ENCODE peak calls at places on chromosomes 16 and 17, in four cellular contexts. V is CD4-positive, alpha-beta T cell; U is esophagus squamous epithelium; C is GM10248. A is an unnamed sample.

GRCh38 chr17:14355556-14355955 is 54.7 kb downstream of the HS3ST3B1 start:
- DNase-seq in U (no peak), V (no peak), C (no peak), A (no peak)

GRCh38 chr16:87056083-87056482 is 261.1 kb downstream of the C16orf95 start:
- DNase-seq in V (no peak), C (no peak), U (no peak), A (no peak)

GRCh38 chr16:4556112-4556511 is at the start of gene C16orf96:
- DNase-seq in V (no peak), U (no peak), C (peak; percentile 5), A (no peak)

GRCh38 chr16:50538411-50539052 is 9.7 kb upstream of the NKD1 start:
- DNase-seq in U (no peak), C (no peak), V (no peak), A (no peak)

GRCh38 chr16:64626771-64627170 is 495.1 kb downstream of the CDH11 start:
- DNase-seq in V (no peak), U (no peak), C (no peak), A (no peak)

GRCh38 chr17:40499551-40500189 is 1.8 kb downstream of the TNS4 start:
- DNase-seq in U (no peak), V (no peak), C (no peak), A (no peak)

GRCh38 chr17:59803377-59803757 is 89.4 kb downstream of the TUBD1 start:
- DNase-seq in C (no peak), V (no peak), U (no peak), A (no peak)

GRCh38 chr16:65113441-65113840 is 8.4 kb downstream of the CDH11 start:
- DNase-seq in U (no peak), C (no peak), V (no peak), A (no peak)

GRCh38 chr17:28575126-28575795 is 1.4 kb downstream of the ALDOC start:
- DNase-seq in C (no peak), U (no peak), V (no peak), A (no peak)

GRCh38 chr16:81883235-81883634 is 104.1 kb downstream of the PLCG2 start:
- DNase-seq in V (no peak), U (no peak), C (no peak), A (no peak)

GRCh38 chr16:74771656-74772315 is 2.8 kb downstream of the FA2H start:
- DNase-seq in C (peak; percentile 83), V (no peak), U (no peak), A (no peak)

GRCh38 chr16:31216552-31217530 is at the start of gene PYDC1:
- DNase-seq in V (no peak), U (no peak), C (no peak), A (peak; percentile 26)

GRCh38 chr17:66464921-66465320 is 162.5 kb downstream of the PRKCA start:
- DNase-seq in U (no peak), C (no peak), V (no peak), A (no peak)

GRCh38 chr17:31327534-31328526 is 6.4 kb upstream of the EVI2A start:
- DNase-seq in U (no peak), V (no peak), C (no peak), A (no peak)

DNA sequence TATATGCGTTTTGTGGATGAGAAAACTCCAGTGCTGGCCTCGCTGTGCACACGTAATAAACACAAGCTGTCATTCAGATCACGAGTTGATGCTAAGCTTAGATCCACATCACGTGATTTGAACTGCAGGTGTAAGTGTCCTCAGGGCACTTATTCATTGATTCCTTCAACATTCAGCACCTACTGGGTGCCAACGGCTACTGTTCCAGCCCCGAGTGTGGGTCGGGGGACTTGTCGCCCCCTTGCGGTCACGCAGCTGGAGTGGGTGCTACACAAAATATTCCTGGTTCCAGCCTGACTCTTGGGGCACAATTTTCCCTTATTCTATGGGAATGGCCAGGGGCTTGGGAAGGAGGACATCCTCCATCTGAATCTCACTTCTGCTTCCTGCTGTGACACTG is 29.9 kb upstream of the GINS2 start:
- DNase-seq in C (peak; percentile 49), U (no peak), V (no peak), A (no peak)
- TF ChIP-seq CTCF in C (peak; percentile 47), U (no peak), V (no peak), A (peak; percentile 44)

DNA sequence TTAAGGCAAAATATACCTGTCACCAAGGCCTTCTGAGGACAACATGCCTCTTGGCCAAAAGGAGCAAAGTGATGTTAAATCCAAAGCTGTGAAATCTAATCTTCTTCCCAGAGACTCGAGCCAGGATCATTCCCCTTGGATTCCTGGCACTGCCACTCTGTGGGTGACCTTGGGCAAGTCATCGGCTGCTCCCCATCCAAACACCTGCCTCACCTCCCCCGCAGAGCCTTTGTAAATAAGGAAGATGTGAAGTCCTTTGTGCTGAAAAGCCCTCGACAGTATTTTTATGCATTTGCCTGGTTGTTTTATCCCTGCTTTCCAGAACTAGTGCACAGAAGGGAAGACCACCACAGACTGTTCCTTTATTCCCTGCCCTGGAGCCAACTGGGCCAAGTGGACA is 5.4 kb upstream of the CEP295NL start:
- DNase-seq in V (no peak), U (no peak), C (no peak), A (no peak)
- TF ChIP-seq CTCF in V (no peak), U (no peak), C (no peak), A (no peak)

GRCh38 chr17:19672009-19672837 is 23.7 kb downstream of the ALDH3A2 start:
- DNase-seq in V (no peak), C (no peak), U (no peak), A (no peak)
- TF ChIP-seq CTCF in V (no peak), C (no peak), U (no peak), A (peak; percentile 16)

DNA sequence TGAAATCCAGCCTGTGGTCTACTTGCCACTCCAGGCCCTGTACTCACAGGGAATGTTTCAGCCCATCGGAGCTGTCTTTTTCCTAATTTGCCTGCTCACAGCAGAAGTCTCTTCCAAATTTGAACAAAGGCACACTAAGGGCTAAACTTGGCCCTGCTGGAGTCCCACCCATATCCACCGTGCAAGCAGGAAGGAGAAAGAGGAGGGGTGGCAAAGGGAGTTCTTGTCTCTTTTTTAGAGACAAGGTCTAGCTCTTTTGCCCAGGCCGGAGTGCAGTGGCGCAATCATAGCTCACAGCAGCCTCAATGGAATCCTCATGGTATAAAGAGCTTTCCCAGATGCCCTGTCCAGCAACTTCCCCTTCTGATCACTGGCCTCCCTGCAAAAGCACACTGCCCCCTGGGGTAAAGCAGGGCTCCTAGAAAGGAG is 2.7 kb upstream of the PRM1 start:
- DNase-seq in C (no peak), U (no peak), V (no peak), A (no peak)
- TF ChIP-seq CTCF in C (no peak), U (no peak), V (no peak), A (no peak)

GRCh38 chr16:69848635-69849545 is 86.8 kb downstream of the WWP2 start:
- DNase-seq in C (no peak), U (no peak), V (no peak), A (no peak)
- TF ChIP-seq CTCF in C (no peak), U (no peak), V (no peak), A (no peak)

GRCh38 chr17:17767497-17768286 is 69.1 kb downstream of the SREBF1 start:
- DNase-seq in U (no peak), V (no peak), C (no peak), A (no peak)

GRCh38 chr17:17768415-17769088 is 68.2 kb downstream of the SREBF1 start:
- DNase-seq in U (no peak), C (no peak), V (no peak), A (no peak)

GRCh38 chr17:17770371-17771059 is 66.3 kb downstream of the SREBF1 start:
- DNase-seq in C (no peak), V (no peak), U (no peak), A (peak; percentile 67)

GRCh38 chr17:17771498-17772201 is 65.1 kb downstream of the SREBF1 start:
- DNase-seq in C (no peak), V (no peak), U (no peak), A (no peak)

DNA sequence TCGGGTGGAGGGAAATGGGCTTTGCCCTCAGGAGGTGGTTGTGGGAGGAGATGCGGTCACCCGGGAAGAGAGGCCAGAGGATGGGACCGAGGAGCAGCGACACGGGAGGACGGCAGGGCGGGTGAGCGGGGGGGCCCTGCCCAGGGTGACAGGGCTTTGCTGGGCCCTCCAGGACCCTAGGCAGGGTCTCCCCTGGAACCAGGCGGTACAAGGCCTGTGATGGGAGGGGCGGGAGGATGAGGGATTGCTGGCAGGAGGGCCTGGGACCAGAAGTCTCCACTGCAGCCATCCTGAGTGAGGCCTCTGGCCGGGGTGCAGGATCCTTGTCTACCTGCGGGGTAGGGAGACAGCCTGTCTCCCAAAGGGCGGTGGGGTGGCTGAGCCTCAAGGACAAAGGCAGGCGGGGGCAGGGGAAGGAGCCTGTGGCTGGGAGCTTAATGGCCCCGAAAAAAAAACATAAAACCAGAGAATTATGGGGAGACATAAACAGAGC is 66.9 kb downstream of the SREBF1 start:
- DNase-seq in C (no peak), V (no peak), U (no peak), A (no peak)
- TF ChIP-seq CTCF in C (no peak), V (no peak), U (no peak), A (no peak)

DNA sequence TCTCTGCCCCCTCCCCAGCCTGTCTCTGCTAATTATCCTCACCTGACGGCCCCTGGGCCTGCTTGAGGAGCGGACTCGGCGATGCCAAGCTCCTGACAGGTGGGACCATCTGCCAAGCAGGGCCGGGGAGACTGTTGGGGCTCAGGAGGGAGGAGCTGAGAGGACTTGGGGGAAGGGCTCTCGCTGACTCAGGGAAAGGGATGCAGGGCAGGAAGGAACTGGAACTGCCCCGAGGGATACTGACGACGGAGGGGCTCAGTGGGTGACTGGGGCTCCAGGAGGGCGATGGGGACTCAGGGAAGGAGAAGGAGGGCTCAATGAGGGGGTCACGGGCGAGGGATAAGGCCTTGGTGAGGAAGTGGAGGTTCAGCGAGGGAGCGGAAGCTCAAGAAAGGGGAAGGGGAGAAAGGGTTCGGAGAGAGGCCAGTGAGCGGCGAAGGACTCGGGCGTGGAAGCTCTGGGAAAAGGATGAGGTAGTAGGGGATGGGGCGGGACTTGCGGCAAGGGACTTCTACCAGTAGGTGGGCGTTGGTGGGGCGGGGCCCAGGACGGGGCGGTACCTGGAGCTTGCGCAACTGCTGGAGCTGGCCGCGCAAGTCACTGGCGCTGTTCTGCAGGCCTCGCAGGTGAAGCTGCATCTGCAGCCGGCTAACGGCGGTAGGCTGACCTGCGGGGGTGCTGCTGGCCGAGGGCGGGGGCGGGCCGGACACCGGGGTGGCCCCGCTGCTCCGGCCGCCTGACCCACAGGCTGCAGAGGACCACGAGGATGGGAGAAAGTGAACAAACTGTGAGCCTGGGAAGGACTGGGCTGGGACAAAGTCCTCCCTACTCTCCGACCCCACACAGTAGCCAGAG is 46.5 kb downstream of the SRCIN1 start:
- DNase-seq in V (peak; percentile 77), U (peak; percentile 43), C (peak; percentile 94), A (peak; percentile 92)
- TF ChIP-seq CTCF in V (peak; percentile 38), U (peak; percentile 45), C (peak; percentile 46), A (peak; percentile 24)

GRCh38 chr17:43917348-43918025 is 10.2 kb upstream of the MPP2 start:
- DNase-seq in V (no peak), U (no peak), C (peak; percentile 57), A (no peak)
- TF ChIP-seq CTCF in V (peak; percentile 55), U (no peak), C (peak; percentile 39), A (peak; percentile 40)

DNA sequence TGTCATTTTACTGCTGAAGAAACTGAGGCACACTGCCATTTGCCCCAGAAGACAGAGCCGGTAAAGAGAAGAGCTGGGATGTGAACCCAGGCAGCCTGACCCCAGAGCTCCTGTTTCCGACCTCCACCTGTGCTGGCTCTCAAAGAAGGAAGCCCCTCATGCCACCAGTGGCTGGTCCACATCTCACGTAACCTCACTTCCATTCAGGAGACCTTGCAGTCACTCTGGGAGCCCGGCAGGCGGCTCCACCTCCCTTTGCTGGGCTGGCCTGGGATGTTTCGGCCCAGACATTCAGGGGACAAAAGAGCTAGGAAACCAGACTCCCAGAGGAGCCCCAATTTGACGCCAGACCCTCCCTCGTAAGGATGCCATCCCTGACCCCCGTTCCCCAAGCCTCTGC is 2.9 kb downstream of the TAF1C start:
- DNase-seq in V (no peak), C (no peak), U (no peak), A (no peak)
- TF ChIP-seq CTCF in V (no peak), C (no peak), U (no peak), A (no peak)